ENCODE peak calls at places on chromosome 3, in six cellular contexts. M is colonic mucosa, L is DND-41, N is OCI-LY7, O is brain microvascular endothelial cell, E is fibroblast of the aortic adventitia. A is an unnamed sample.

GRCh38 chr3:84692261-84692660 is 266.5 kb upstream of the CADM2 start:
- DNase-seq in M (no peak), L (no peak), N (no peak), O (no peak), E (no peak), A (no peak)

GRCh38 chr3:43161684-43162512 is 56.0 kb upstream of the POMGNT2 start:
- DNase-seq in M (no peak), L (no peak), N (peak), O (peak), E (peak), A (peak)

GRCh38 chr3:38141173-38141951 is 2.9 kb downstream of the MYD88 start:
- DNase-seq in M (no peak), L (no peak), N (no peak), O (no peak), E (no peak), A (no peak)

GRCh38 chr3:12894629-12895028 is 53.3 kb upstream of the RPL32 start:
- DNase-seq in M (no peak), L (no peak), N (no peak), O (no peak), E (no peak), A (no peak)

GRCh38 chr3:177932346-177932745 is 603.9 kb upstream of the KCNMB2 start:
- DNase-seq in M (no peak), L (no peak), N (no peak), O (no peak), E (peak), A (peak)

GRCh38 chr3:13134879-13135206 is 61.6 kb upstream of the IQSEC1 start:
- DNase-seq in M (no peak), L (no peak), N (no peak), O (no peak), E (no peak), A (no peak)

GRCh38 chr3:137217733-137218132 is 259.9 kb downstream of the IL20RB start:
- DNase-seq in M (no peak), L (no peak), N (no peak), O (no peak), E (no peak), A (no peak)

GRCh38 chr3:168165390-168166269 is 69.9 kb upstream of the GOLIM4 start:
- DNase-seq in M (peak), L (peak), N (peak), O (peak), E (peak), A (peak)

GRCh38 chr3:13013994-13014754 is 59.1 kb downstream of the IQSEC1 start:
- DNase-seq in M (no peak), L (no peak), N (peak), O (no peak), E (no peak), A (no peak)

GRCh38 chr3:182795383-182795782 is 2.1 kb downstream of the ATP11B start:
- DNase-seq in M (peak), L (peak), N (peak), O (no peak), E (no peak), A (peak)

GRCh38 chr3:99559196-99559595 is 79.2 kb upstream of the COL8A1 start:
- DNase-seq in M (no peak), L (no peak), N (no peak), O (no peak), E (no peak), A (no peak)

GRCh38 chr3:39519554-39519953 is 52.1 kb downstream of the MOBP start:
- DNase-seq in M (no peak), L (no peak), N (no peak), O (no peak), E (no peak), A (no peak)

GRCh38 chr3:60202052-60202753 is 1049.0 kb downstream of the FHIT start:
- DNase-seq in M (no peak), L (no peak), N (no peak), O (no peak), E (no peak), A (no peak)

GRCh38 chr3:31468433-31468832 is 64.3 kb upstream of the STT3B start:
- DNase-seq in M (no peak), L (no peak), N (no peak), O (no peak), E (no peak), A (no peak)

GRCh38 chr3:17055374-17056276 is 170.9 kb downstream of the PLCL2 start:
- DNase-seq in M (no peak), L (no peak), N (no peak), O (peak), E (peak), A (peak)

GRCh38 chr3:30098206-30098605 is 508.2 kb upstream of the TGFBR2 start:
- DNase-seq in M (no peak), L (no peak), N (no peak), O (no peak), E (peak), A (peak)

GRCh38 chr3:30098656-30099454 is 507.5 kb upstream of the TGFBR2 start:
- DNase-seq in M (no peak), L (no peak), N (no peak), O (peak), E (peak), A (peak)

GRCh38 chr3:30102372-30102771 is 504.0 kb upstream of the TGFBR2 start:
- DNase-seq in M (no peak), L (no peak), N (no peak), O (no peak), E (no peak), A (no peak)

GRCh38 chr3:30103186-30103585 is 503.2 kb upstream of the TGFBR2 start:
- DNase-seq in M (no peak), L (no peak), N (no peak), O (no peak), E (no peak), A (no peak)
- H3K4me3 ChIP-seq in M (no peak), L (no peak), N (no peak), O (no peak), E (no peak), A (no peak)

GRCh38 chr3:179771797-179772196 is 119.0 kb downstream of the USP13 start:
- DNase-seq in M (no peak), L (no peak), N (no peak), O (no peak), E (no peak), A (no peak)
- TF ChIP-seq CTCF in M (no peak), L (no peak), N (no peak), O (no peak), E (no peak), A (no peak)

GRCh38 chr3:41207355-41207754 is 8.1 kb downstream of the CTNNB1 start:
- DNase-seq in M (no peak), L (no peak), N (no peak), O (no peak), E (no peak), A (no peak)

GRCh38 chr3:41205591-41205990 is 6.3 kb downstream of the CTNNB1 start:
- DNase-seq in M (no peak), L (no peak), N (no peak), O (no peak), E (no peak), A (no peak)

GRCh38 chr3:41202075-41202833 is 2.9 kb downstream of the CTNNB1 start:
- DNase-seq in M (no peak), L (no peak), N (peak), O (no peak), E (no peak), A (no peak)

GRCh38 chr3:41202834-41203345 is 3.6 kb downstream of the CTNNB1 start:
- DNase-seq in M (no peak), L (no peak), N (peak), O (peak), E (peak), A (peak)

DNA sequence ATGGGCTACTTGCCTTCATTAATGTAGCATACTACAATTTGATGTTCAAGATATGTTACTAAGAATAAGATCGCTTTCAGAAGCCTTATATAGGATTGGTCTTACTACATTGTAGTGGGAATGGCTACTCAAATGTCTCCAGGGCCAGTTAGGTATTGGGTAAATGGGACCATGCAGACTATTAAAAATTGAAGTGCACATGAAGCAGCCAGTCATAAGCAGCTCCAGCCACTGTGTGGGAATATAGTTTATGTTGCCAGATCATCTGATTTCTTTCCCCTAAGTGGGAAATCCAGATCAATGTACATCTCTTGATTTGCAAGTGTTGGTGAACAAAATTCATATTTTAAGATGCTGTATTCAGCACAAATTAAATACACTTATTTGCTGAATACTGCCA is 5.1 kb downstream of the CTNNB1 start:
- DNase-seq in M (no peak), L (no peak), N (no peak), O (no peak), E (no peak), A (no peak)
- H3K4me3 ChIP-seq in M (no peak), L (no peak), N (no peak), O (no peak), E (no peak), A (no peak)

DNA sequence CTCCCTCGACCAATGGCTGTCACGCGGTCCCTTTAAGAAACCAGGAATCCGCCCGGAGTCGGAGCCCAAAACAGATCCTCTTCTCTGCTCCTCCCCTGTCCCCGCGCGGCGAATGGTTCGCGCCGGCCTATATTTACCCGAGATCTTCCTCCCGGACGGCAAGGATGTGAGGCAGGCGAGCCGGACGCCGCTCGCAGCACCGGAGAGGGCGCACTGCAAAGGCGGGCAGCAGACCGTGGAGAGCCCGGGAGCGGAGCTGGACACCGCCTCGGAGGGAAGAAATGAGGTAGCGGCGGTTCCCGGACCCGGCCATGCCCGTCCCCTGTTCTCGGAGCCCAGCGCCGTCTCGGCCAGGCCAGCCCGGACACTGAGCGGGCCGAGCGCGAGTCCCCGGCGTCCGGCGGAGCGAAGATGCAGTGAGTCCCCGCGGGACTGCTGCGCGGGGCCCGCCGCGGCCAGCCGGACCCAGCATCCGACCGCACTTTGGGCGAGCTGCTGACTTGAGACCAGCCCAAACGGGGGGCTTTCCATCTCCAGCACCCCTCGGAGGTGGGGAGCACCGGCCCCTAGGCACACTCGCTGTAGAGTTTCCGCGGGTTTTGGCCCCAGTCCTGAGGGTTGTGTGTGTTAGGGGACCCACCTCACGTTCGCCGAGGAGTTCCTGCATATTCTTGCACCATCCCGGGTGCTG is at the start of gene FAM43A:
- DNase-seq in M (peak), L (no peak), N (peak), O (peak), E (peak), A (peak)
- TF ChIP-seq CTCF in M (no peak), L (no peak), N (peak), O (peak), E (peak), A (peak)

GRCh38 chr3:125606291-125606690 is 11.0 kb upstream of the OSBPL11 start:
- DNase-seq in M (no peak), L (no peak), N (no peak), O (no peak), E (no peak), A (no peak)

GRCh38 chr3:125608419-125608818 is 13.1 kb upstream of the OSBPL11 start:
- DNase-seq in M (no peak), L (no peak), N (no peak), O (no peak), E (no peak), A (no peak)

GRCh38 chr3:125602752-125603649 is 7.7 kb upstream of the OSBPL11 start:
- DNase-seq in M (no peak), L (no peak), N (no peak), O (peak), E (peak), A (peak)

GRCh38 chr3:125609384-125609783 is 14.1 kb upstream of the OSBPL11 start:
- DNase-seq in M (no peak), L (no peak), N (no peak), O (no peak), E (no peak), A (no peak)

DNA sequence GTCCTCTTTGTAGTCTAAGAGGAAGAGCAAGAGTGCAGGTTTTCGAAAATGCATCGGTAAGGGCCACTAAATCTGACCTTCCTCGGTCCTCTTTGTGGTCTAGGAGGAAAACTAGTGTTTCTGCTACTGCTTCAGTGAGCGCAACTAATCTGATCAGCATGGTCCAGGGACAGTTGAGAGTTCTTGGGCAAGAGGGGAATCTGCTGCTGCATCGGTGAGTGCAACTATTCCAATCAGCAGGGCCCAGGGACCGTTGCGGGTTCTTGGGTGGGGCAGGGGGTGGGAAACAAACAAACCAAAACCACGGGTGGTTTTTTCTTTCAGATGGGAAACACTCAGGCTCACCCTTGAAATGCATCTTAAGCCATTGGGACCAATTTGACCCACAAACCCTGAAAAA is 10.5 kb upstream of the OSBPL11 start:
- DNase-seq in M (no peak), L (no peak), N (no peak), O (no peak), E (no peak), A (no peak)
- H3K4me3 ChIP-seq in M (no peak), L (no peak), N (no peak), O (no peak), E (no peak), A (no peak)